ENCODE peak calls at places on chromosomes 11 and 22, in seven cellular contexts. E, G, T, R, A, V and C are unnamed samples.
A peak's percentile ranks its signal among the peaks of the same experiment; 100 is the strongest.

GRCh38 chr11:94960488-94960887 is 12.9 kb downstream of the CWC15 start:
- DNase-seq in V (no peak), E (no peak), A (no peak), R (no peak), G (no peak), T (no peak), C (no peak)

GRCh38 chr11:79437274-79437980 is 3.4 kb downstream of the TENM4 start:
- DNase-seq in E (peak; percentile 86), A (peak; percentile 79), G (no peak), V (no peak), R (no peak), T (peak; percentile 60), C (no peak)

GRCh38 chr22:20014526-20015186 is 2.0 kb downstream of the ARVCF start:
- DNase-seq in A (no peak), T (no peak), R (no peak), G (no peak), V (no peak), E (no peak), C (no peak)

GRCh38 chr22:33918676-33919590 is 1.3 kb downstream of the LARGE1 start:
- DNase-seq in E (no peak), T (no peak), G (peak; percentile 43), A (peak; percentile 53), R (no peak), V (no peak), C (no peak)

GRCh38 chr11:128210148-128210940 is 377.0 kb downstream of the ETS1 start:
- DNase-seq in E (no peak), T (peak; percentile 99), G (peak; percentile 98), V (no peak), A (peak; percentile 97), R (peak; percentile 100), C (peak; percentile 88)

GRCh38 chr22:38177926-38178604 is 3.6 kb downstream of the PLA2G6 start:
- DNase-seq in A (peak; percentile 85), R (peak; percentile 58), T (peak; percentile 81), V (no peak), E (no peak), G (peak; percentile 93), C (peak; percentile 98)

GRCh38 chr11:5553347-5553746 is 5.0 kb upstream of the OR52H1 start:
- DNase-seq in T (peak; percentile 26), V (no peak), E (no peak), G (no peak), A (no peak), R (peak; percentile 24), C (no peak)

GRCh38 chr22:28911777-28912669 is 28.7 kb downstream of the ZNRF3 start:
- DNase-seq in G (peak; percentile 72), V (no peak), A (no peak), R (no peak), T (no peak), E (no peak), C (peak; percentile 41)